ENCODE peak calls at places on chromosomes 7 and 10, in four cellular contexts. Z is bronchial epithelial cell, E is T-cell, C is RCC 7860. O is an unnamed sample.
A peak's percentile ranks its signal among the peaks of the same experiment; 100 is the strongest.

GRCh38 chr10:70753841-70754621 is 31.1 kb downstream of the TBATA start:
- DNase-seq in Z (no peak), E (no peak), C (no peak), O (peak; percentile 89)

GRCh38 chr10:93268021-93268420 is 194.3 kb downstream of the CYP26A1 start:
- DNase-seq in Z (no peak), E (no peak), C (no peak), O (no peak)

GRCh38 chr7:137661634-137662033 is 185.1 kb downstream of the DGKI start:
- DNase-seq in Z (no peak), E (no peak), C (no peak), O (no peak)

GRCh38 chr7:113078321-113078720 is 8.3 kb downstream of the GPR85 start:
- DNase-seq in Z (no peak), E (no peak), C (no peak), O (no peak)

GRCh38 chr10:5615263-5615820 is 51.1 kb downstream of the ASB13 start:
- DNase-seq in Z (peak; percentile 61), E (no peak), C (no peak), O (no peak)

GRCh38 chr7:155193716-155194115 is 104.0 kb upstream of the INSIG1 start:
- DNase-seq in Z (no peak), E (no peak), C (no peak), O (no peak)

GRCh38 chr7:158975526-158976467 is 119.4 kb downstream of the DYNC2I1 start:
- DNase-seq in Z (no peak), E (no peak), C (no peak), O (no peak)

GRCh38 chr7:27173412-27174076 is 576 bp downstream of the HOXA10 start:
- DNase-seq in Z (no peak), E (no peak), C (no peak), O (no peak)

GRCh38 chr10:32149257-32149955 is 93.2 kb upstream of the KIF5B start:
- DNase-seq in Z (peak; percentile 95), E (no peak), C (no peak), O (peak; percentile 69)

O was measured in epithelial cell of proximal tubule.